ENCODE peak calls at places on chromosomes 11 and 22, in four cellular contexts. K, N, W and Z are unnamed samples.

GRCh38 chr22:32309585-32310251 is 47.9 kb upstream of the RFPL3 start:
- DNase-seq in K (no peak), N (no peak), W (no peak), Z (peak; percentile 22)

GRCh38 chr11:64121637-64122410 is 44.1 kb downstream of the MACROD1 start:
- DNase-seq in W (no peak), N (no peak), K (peak; percentile 42), Z (no peak)

GRCh38 chr11:1140642-1141490 is 16.9 kb upstream of the MUC5AC start:
- DNase-seq in W (peak; percentile 21), K (no peak), N (no peak), Z (peak; percentile 1)

GRCh38 chr11:70833011-70833410 is 419.4 kb downstream of the SHANK2 start:
- DNase-seq in N (no peak), W (no peak), K (no peak), Z (no peak)

GRCh38 chr11:117189191-117189940 is 9.8 kb upstream of the TAGLN start:
- DNase-seq in W (no peak), K (no peak), N (no peak), Z (no peak)

GRCh38 chr11:62925745-62926668 is 4.8 kb upstream of the CHRM1 start:
- DNase-seq in W (no peak), K (no peak), N (no peak), Z (peak; percentile 46)

GRCh38 chr22:48448821-48449220 is 1378.9 kb downstream of the BRD1 start:
- DNase-seq in W (peak; percentile 21), K (no peak), N (no peak), Z (no peak)

GRCh38 chr11:64436025-64436424 is 77.1 kb downstream of the RPS6KA4 start:
- DNase-seq in K (no peak), W (no peak), N (no peak), Z (no peak)

GRCh38 chr11:68690671-68691401 is 6.5 kb downstream of the GAL start:
- DNase-seq in K (no peak), N (no peak), W (no peak), Z (no peak)

GRCh38 chr11:104665631-104666030 is 232.6 kb downstream of the CASP12 start:
- DNase-seq in W (no peak), N (no peak), K (peak; percentile 77), Z (no peak)

GRCh38 chr22:37184380-37184755 is 3.7 kb downstream of the C1QTNF6 start:
- DNase-seq in N (no peak), W (peak; percentile 52), K (no peak), Z (no peak)

GRCh38 chr11:30876656-30877371 is 290.7 kb upstream of the MPPED2 start:
- DNase-seq in N (no peak), K (peak; percentile 62), W (no peak), Z (no peak)

GRCh38 chr11:387193-387793 is 6.7 kb upstream of the PKP3 start:
- DNase-seq in K (no peak), W (no peak), N (no peak), Z (no peak)

GRCh38 chr11:581342-581741 is 5.1 kb downstream of the PHRF1 start:
- DNase-seq in K (no peak), W (no peak), N (no peak), Z (no peak)

GRCh38 chr11:1176224-1177019 is 18.7 kb downstream of the MUC5AC start:
- DNase-seq in W (no peak), N (no peak), K (no peak), Z (no peak)

GRCh38 chr11:33709471-33709870 is 8.8 kb upstream of the C11orf91 start:
- DNase-seq in W (no peak), N (no peak), K (no peak), Z (no peak)

GRCh38 chr11:71463331-71464211 is 10.6 kb downstream of the NADSYN1 start:
- DNase-seq in K (no peak), N (no peak), W (peak; percentile 40), Z (no peak)

GRCh38 chr11:36388086-36388485 is 92.0 kb downstream of the PRR5L start:
- DNase-seq in K (no peak), N (no peak), W (no peak), Z (no peak)

GRCh38 chr11:120293038-120293800 is 31.9 kb upstream of the TLCD5 start:
- DNase-seq in N (no peak), K (no peak), W (no peak), Z (no peak)

GRCh38 chr11:12787847-12788246 is 113.6 kb downstream of the TEAD1 start:
- DNase-seq in K (peak; percentile 73), N (no peak), W (no peak), Z (no peak)

GRCh38 chr11:119891392-119891791 is 162.4 kb upstream of the NECTIN1 start:
- DNase-seq in W (no peak), K (no peak), N (no peak), Z (no peak)

GRCh38 chr11:67662806-67663514 is 11.5 kb downstream of the ALDH3B2 start:
- DNase-seq in N (no peak), W (no peak), K (no peak), Z (no peak)

GRCh38 chr11:8258289-8258688 is 5.4 kb downstream of the LMO1 start:
- DNase-seq in W (peak; percentile 38), N (no peak), K (no peak), Z (no peak)

GRCh38 chr11:76077575-76078150 is 128.6 kb downstream of the WNT11 start:
- DNase-seq in W (no peak), N (no peak), K (peak; percentile 30), Z (no peak)

GRCh38 chr11:107752954-107753822 is 41.3 kb upstream of the SLN start:
- DNase-seq in W (no peak), K (no peak), N (no peak), Z (no peak)

GRCh38 chr11:36615829-36616228 is 17.8 kb upstream of the RAG2 start:
- DNase-seq in K (no peak), N (no peak), W (no peak), Z (no peak)

GRCh38 chr11:57546869-57547518 is 9.6 kb downstream of the SMTNL1 start:
- DNase-seq in K (peak; percentile 41), W (no peak), N (no peak), Z (peak; percentile 12)

GRCh38 chr11:61277186-61277972 is 17.7 kb downstream of the VWCE start:
- DNase-seq in W (no peak), K (no peak), N (no peak), Z (no peak)

GRCh38 chr11:61277973-61278565 is 17.0 kb downstream of the VWCE start:
- DNase-seq in W (no peak), N (no peak), K (no peak), Z (no peak)

GRCh38 chr11:61281581-61282250 is 13.4 kb downstream of the VWCE start:
- DNase-seq in N (no peak), W (peak; percentile 83), K (peak; percentile 40), Z (peak; percentile 91)

GRCh38 chr11:61280883-61281580 is 14.1 kb downstream of the VWCE start:
- DNase-seq in W (no peak), N (no peak), K (no peak), Z (no peak)

GRCh38 chr11:61279934-61280656 is 15.0 kb downstream of the VWCE start:
- DNase-seq in W (no peak), K (no peak), N (no peak), Z (no peak)
- TF ChIP-seq CTCF in W (no peak), K (no peak), N (no peak), Z (no peak)

DNA sequence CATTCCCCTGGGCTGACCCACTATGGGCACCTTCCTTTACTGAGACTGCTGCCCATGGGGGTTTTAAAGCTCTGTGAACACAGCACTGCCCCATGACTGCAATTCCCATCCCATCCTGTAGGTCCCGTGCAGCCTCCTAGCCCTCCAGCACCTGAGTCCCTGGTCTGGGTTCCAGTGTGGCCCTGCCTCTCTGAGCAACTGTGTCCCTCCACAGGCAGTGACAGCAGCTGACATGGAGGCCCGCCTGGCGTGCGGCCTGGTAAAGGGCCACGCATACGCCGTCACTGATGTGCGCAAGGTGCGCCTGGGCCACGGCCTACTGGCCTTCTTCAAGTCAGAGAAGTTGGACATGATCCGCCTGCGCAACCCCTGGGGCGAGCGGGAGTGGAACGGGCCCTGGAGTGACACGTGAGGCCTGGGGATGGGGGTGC is 12.6 kb downstream of the OMP start:
- DNase-seq in W (no peak), N (no peak), K (no peak), Z (no peak)
- TF ChIP-seq CTCF in W (no peak), N (no peak), K (peak; percentile 22), Z (no peak)

GRCh38 chr22:22156348-22156715 is 88.3 kb upstream of the VPREB1 start:
- DNase-seq in W (no peak), K (no peak), N (no peak), Z (no peak)

GRCh38 chr22:22158207-22158816 is 86.3 kb upstream of the VPREB1 start:
- DNase-seq in W (no peak), K (no peak), N (no peak), Z (no peak)

GRCh38 chr22:22155607-22156006 is 89.0 kb upstream of the VPREB1 start:
- DNase-seq in W (no peak), N (no peak), K (no peak), Z (no peak)

GRCh38 chr22:22157500-22157822 is 87.1 kb upstream of the VPREB1 start:
- DNase-seq in W (no peak), K (no peak), N (no peak), Z (no peak)

DNA sequence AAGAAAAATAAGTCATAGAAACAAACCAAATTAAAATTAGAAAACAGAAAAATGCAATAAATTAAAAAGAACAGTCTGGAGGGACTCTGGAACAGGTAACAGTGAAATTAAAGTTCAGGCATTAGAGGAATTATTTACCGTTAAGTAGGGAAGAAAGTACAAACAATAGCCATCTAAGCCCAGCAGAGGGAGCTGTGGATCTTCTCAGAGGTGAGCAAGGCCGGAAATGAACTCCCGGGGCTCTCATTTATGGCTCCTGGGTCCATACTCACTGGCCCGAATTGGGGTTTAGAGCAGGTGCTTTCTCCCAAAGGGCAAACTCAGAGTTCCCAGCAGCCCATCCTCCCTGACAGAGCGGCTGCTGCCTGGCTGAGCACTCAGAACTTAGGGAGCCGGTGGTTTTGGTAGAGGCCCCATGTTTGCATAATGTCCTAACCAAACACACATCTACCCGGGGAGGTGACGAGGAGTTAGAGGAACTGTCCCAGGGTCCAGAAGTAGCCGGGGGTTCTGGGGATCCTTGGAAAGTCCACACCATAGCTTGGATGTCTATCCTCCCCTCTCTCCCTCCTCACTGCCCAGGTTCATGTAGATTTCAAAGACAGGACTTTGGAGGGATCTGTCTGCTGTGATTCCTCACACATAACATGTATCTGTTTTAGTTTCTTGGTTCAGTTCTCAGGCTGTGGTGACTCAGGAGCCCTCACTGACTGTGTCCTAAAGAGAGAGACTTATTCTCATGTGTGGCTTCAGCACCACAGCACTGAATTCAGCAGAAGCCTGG is 87.7 kb upstream of the VPREB1 start:
- DNase-seq in W (no peak), N (no peak), K (peak; percentile 78), Z (peak; percentile 60)
- TF ChIP-seq CTCF in W (peak; percentile 64), N (peak; percentile 49), K (peak; percentile 76), Z (peak; percentile 70)

GRCh38 chr11:73249858-73250773 is 22.0 kb upstream of the P2RY6 start:
- DNase-seq in W (no peak), K (peak; percentile 24), N (no peak), Z (no peak)

GRCh38 chr11:73249304-73249703 is 22.8 kb upstream of the P2RY6 start:
- DNase-seq in W (no peak), N (no peak), K (no peak), Z (no peak)

GRCh38 chr11:73248526-73249185 is 23.5 kb upstream of the P2RY6 start:
- DNase-seq in K (no peak), W (no peak), N (no peak), Z (no peak)

GRCh38 chr11:73257342-73258103 is 14.6 kb upstream of the P2RY6 start:
- DNase-seq in K (peak; percentile 87), W (no peak), N (peak; percentile 61), Z (peak; percentile 36)

GRCh38 chr11:73252577-73253191 is 19.5 kb upstream of the P2RY6 start:
- DNase-seq in W (no peak), N (no peak), K (no peak), Z (peak; percentile 1)
- TF ChIP-seq CTCF in W (no peak), N (no peak), K (no peak), Z (no peak)